ENCODE peak calls at places on chromosomes 3 and 15, in seven cellular contexts. Q, H, A, O, T, J and E are unnamed samples. For H3K4me1 and H3K9me3, the result is how much of the 10 kb centered on the place peaks cover.

GRCh38 chr3:54122046-54122801 is at the start of gene CACNA2D3:
- DNase-seq in Q (no peak), H (peak), A (peak), O (no peak), T (no peak), J (peak), E (peak)

GRCh38 chr15:66945286-66945685 is 120.1 kb upstream of the SMAD3 start:
- DNase-seq in Q (no peak), H (no peak), A (no peak), O (no peak), T (no peak), J (no peak), E (no peak)

GRCh38 chr3:52231502-52232278 is 6.2 kb upstream of the TLR9 start:
- DNase-seq in Q (peak), H (no peak), A (peak), O (peak), T (peak), J (peak), E (peak)

GRCh38 chr15:98812711-98813441 is 164.5 kb downstream of the IGF1R start:
- DNase-seq in Q (no peak), H (no peak), A (peak), O (no peak), T (no peak), J (no peak), E (no peak)

GRCh38 chr15:41958002-41958420 is 14.3 kb downstream of the EHD4 start:
- DNase-seq in Q (no peak), H (no peak), A (peak), O (no peak), T (no peak), J (no peak), E (no peak)

GRCh38 chr3:65888980-65889706 is 149.6 kb downstream of the MAGI1 start:
- DNase-seq in Q (no peak), H (peak), A (peak), O (peak), T (no peak), J (no peak), E (no peak)

GRCh38 chr3:157081681-157082210 is 78.2 kb downstream of the CCNL1 start:
- DNase-seq in Q (peak), H (peak), A (peak), O (peak), T (peak), J (peak), E (peak)

GRCh38 chr3:53581671-53582070 is 87.3 kb downstream of the CACNA1D start:
- DNase-seq in Q (no peak), H (peak), A (no peak), O (no peak), T (no peak), J (no peak), E (no peak)

GRCh38 chr3:169145551-169145950 is 518.0 kb downstream of the MECOM start:
- DNase-seq in Q (no peak), H (no peak), A (no peak), O (peak), T (no peak), J (no peak), E (no peak)

GRCh38 chr3:87856126-87856525 is 202.7 kb downstream of the CGGBP1 start:
- DNase-seq in Q (no peak), H (no peak), A (no peak), O (no peak), T (no peak), J (no peak), E (no peak)

GRCh38 chr3:190619353-190619752 is 105.5 kb downstream of the IL1RAP start:
- DNase-seq in Q (no peak), H (no peak), A (no peak), O (no peak), T (no peak), J (no peak), E (no peak)
- H3K4me1 ChIP-seq in Q (under half), H (under half), A (under half), O (under half), T (under half), J (under half), E (under half)

GRCh38 chr15:27492021-27492621 is 521.1 kb downstream of the GABRG3 start:
- DNase-seq in Q (no peak), H (no peak), A (no peak), O (no peak), T (no peak), J (peak), E (no peak)
- H3K9me3 ChIP-seq in Q (under half), H (under half), A (under half), O (under half), T (under half), J (under half), E (under half)

GRCh38 chr3:141335531-141336042 is 32.7 kb upstream of the ZBTB38 start:
- DNase-seq in Q (no peak), H (no peak), A (no peak), O (peak), T (no peak), J (no peak), E (no peak)
- H3K4me1 ChIP-seq in Q (under half), H (under half), A (under half), O (under half), T (under half), J (under half), E (under half)

GRCh38 chr15:21261965-21262850 is 178.1 kb downstream of the POTEB3 start:
- DNase-seq in Q (no peak), H (peak), A (no peak), O (no peak), T (peak), J (peak), E (no peak)
- H3K9me3 ChIP-seq in Q (under half), H (under half), A (under half), O (under half), T (under half), J (under half), E (under half)

DNA sequence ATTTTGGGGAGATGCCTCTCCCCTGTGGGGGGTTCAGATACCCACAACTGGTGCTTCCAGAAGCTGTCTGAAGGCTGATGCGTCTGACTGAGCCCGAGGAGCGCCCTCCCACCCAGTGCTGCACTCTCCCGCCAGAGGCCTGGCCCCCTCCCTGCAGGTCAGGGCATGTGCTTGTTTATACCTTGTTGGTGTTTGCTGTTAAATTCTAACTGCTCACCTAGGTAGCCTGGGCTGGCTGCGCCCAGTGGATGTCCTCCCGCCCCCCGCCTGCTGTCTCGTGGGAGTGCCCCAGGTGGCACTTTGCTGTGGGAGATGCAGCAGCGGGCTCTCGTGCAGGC is 12.9 kb downstream of the KLF13 start:
- DNase-seq in Q (no peak), H (peak), A (no peak), O (no peak), T (no peak), J (peak), E (no peak)
- H3K4me1 ChIP-seq in Q (half or more), H (under half), A (half or more), O (under half), T (under half), J (half or more), E (half or more)

GRCh38 chr3:120040813-120041377 is 53.4 kb downstream of the GSK3B start:
- DNase-seq in Q (no peak), H (no peak), A (no peak), O (no peak), T (no peak), J (peak), E (no peak)
- H3K9me3 ChIP-seq in Q (under half), H (under half), A (under half), O (under half), T (under half), J (under half), E (under half)

GRCh38 chr3:197354195-197355059 is 56.0 kb upstream of the DLG1 start:
- DNase-seq in Q (no peak), H (no peak), A (no peak), O (peak), T (no peak), J (peak), E (peak)
- H3K4me1 ChIP-seq in Q (under half), H (under half), A (under half), O (under half), T (under half), J (under half), E (under half)

GRCh38 chr15:99989095-99989494 is 255.9 kb upstream of the LYSMD4 start:
- DNase-seq in Q (no peak), H (no peak), A (no peak), O (no peak), T (peak), J (no peak), E (no peak)
- H3K9me3 ChIP-seq in Q (under half), H (under half), A (under half), O (under half), T (under half), J (under half), E (under half)

GRCh38 chr15:39904115-39904514 is 16.0 kb downstream of the GPR176 start:
- DNase-seq in Q (no peak), H (no peak), A (no peak), O (no peak), T (no peak), J (no peak), E (no peak)
- H3K4me1 ChIP-seq in Q (under half), H (under half), A (under half), O (under half), T (under half), J (under half), E (under half)

GRCh38 chr15:24621630-24622215 is 53.9 kb upstream of the NPAP1 start:
- DNase-seq in Q (no peak), H (no peak), A (no peak), O (no peak), T (no peak), J (peak), E (no peak)

GRCh38 chr15:24633082-24633481 is 42.5 kb upstream of the NPAP1 start:
- DNase-seq in Q (no peak), H (no peak), A (no peak), O (no peak), T (no peak), J (no peak), E (no peak)

GRCh38 chr15:24627443-24627842 is 48.1 kb upstream of the NPAP1 start:
- DNase-seq in Q (no peak), H (no peak), A (no peak), O (no peak), T (no peak), J (no peak), E (no peak)
- H3K9me3 ChIP-seq in Q (under half), H (under half), A (under half), O (under half), T (under half), J (under half), E (under half)